ENCODE peak calls at places on chromosomes 13 and 19, in seven cellular contexts. One of them, this sample, is unnamed.

GRCh38 chr13:83853771-83854170 is 28.5 kb downstream of the SLITRK1 start:
- DNase-seq in stimulated activated CD4-positive, alpha-beta T cell treated with anti-CD3 and anti-CD28 coated beads, Interleukin-1b, Interleukin-23, amount 100 ng/mL, for 1 hour: no peak
- DNase-seq in activated gamma-delta T cell treated with Interleukin-2 at 50 U/mL for 16 hours: no peak
- DNase-seq in HS-27A: no peak
- DNase-seq in ELF-1: no peak
- DNase-seq in activated naive CD8-positive, alpha-beta T cell treated with anti-CD3 and anti-CD28 coated beads for 36 hours: no peak
- DNase-seq in CD8-positive, alpha-beta T cell: no peak
- DNase-seq in this sample: no peak

GRCh38 chr19:10069046-10069445 is 17.1 kb upstream of the SHFL start:
- DNase-seq in stimulated activated CD4-positive, alpha-beta T cell treated with anti-CD3 and anti-CD28 coated beads, Interleukin-1b, Interleukin-23, amount 100 ng/mL, for 1 hour: no peak
- DNase-seq in activated gamma-delta T cell treated with Interleukin-2 at 50 U/mL for 16 hours: no peak
- DNase-seq in HS-27A: no peak
- DNase-seq in ELF-1: no peak
- DNase-seq in activated naive CD8-positive, alpha-beta T cell treated with anti-CD3 and anti-CD28 coated beads for 36 hours: no peak
- DNase-seq in CD8-positive, alpha-beta T cell: no peak
- DNase-seq in this sample: no peak

GRCh38 chr19:51159656-51160055 is 17.6 kb downstream of the SIGLEC7 start:
- DNase-seq in stimulated activated CD4-positive, alpha-beta T cell treated with anti-CD3 and anti-CD28 coated beads, Interleukin-1b, Interleukin-23, amount 100 ng/mL, for 1 hour: no peak
- DNase-seq in activated gamma-delta T cell treated with Interleukin-2 at 50 U/mL for 16 hours: no peak
- DNase-seq in HS-27A: no peak
- DNase-seq in ELF-1: no peak
- DNase-seq in activated naive CD8-positive, alpha-beta T cell treated with anti-CD3 and anti-CD28 coated beads for 36 hours: no peak
- DNase-seq in CD8-positive, alpha-beta T cell: no peak
- DNase-seq in this sample: no peak

GRCh38 chr19:17081672-17082630 is 6.4 kb downstream of the MYO9B start:
- DNase-seq in stimulated activated CD4-positive, alpha-beta T cell treated with anti-CD3 and anti-CD28 coated beads, Interleukin-1b, Interleukin-23, amount 100 ng/mL, for 1 hour: no peak
- DNase-seq in activated gamma-delta T cell treated with Interleukin-2 at 50 U/mL for 16 hours: no peak
- DNase-seq in HS-27A: no peak
- DNase-seq in ELF-1: no peak
- DNase-seq in activated naive CD8-positive, alpha-beta T cell treated with anti-CD3 and anti-CD28 coated beads for 36 hours: no peak
- DNase-seq in CD8-positive, alpha-beta T cell: no peak
- DNase-seq in this sample: no peak

GRCh38 chr13:73578251-73578875 is 519.6 kb downstream of the KLF5 start:
- DNase-seq in stimulated activated CD4-positive, alpha-beta T cell treated with anti-CD3 and anti-CD28 coated beads, Interleukin-1b, Interleukin-23, amount 100 ng/mL, for 1 hour: no peak
- DNase-seq in activated gamma-delta T cell treated with Interleukin-2 at 50 U/mL for 16 hours: no peak
- DNase-seq in HS-27A: no peak
- DNase-seq in ELF-1: no peak
- DNase-seq in activated naive CD8-positive, alpha-beta T cell treated with anti-CD3 and anti-CD28 coated beads for 36 hours: no peak
- DNase-seq in CD8-positive, alpha-beta T cell: no peak
- DNase-seq in this sample: no peak

GRCh38 chr19:7349961-7350711 is 1.4 kb downstream of the ARHGEF18 start:
- DNase-seq in stimulated activated CD4-positive, alpha-beta T cell treated with anti-CD3 and anti-CD28 coated beads, Interleukin-1b, Interleukin-23, amount 100 ng/mL, for 1 hour: no peak
- DNase-seq in activated gamma-delta T cell treated with Interleukin-2 at 50 U/mL for 16 hours: peak
- DNase-seq in HS-27A: no peak
- DNase-seq in ELF-1: no peak
- DNase-seq in activated naive CD8-positive, alpha-beta T cell treated with anti-CD3 and anti-CD28 coated beads for 36 hours: peak
- DNase-seq in CD8-positive, alpha-beta T cell: peak
- DNase-seq in this sample: no peak

GRCh38 chr19:12665281-12665573 is 1.3 kb downstream of the MAN2B1 start:
- DNase-seq in stimulated activated CD4-positive, alpha-beta T cell treated with anti-CD3 and anti-CD28 coated beads, Interleukin-1b, Interleukin-23, amount 100 ng/mL, for 1 hour: no peak
- DNase-seq in activated gamma-delta T cell treated with Interleukin-2 at 50 U/mL for 16 hours: peak
- DNase-seq in HS-27A: no peak
- DNase-seq in ELF-1: no peak
- DNase-seq in activated naive CD8-positive, alpha-beta T cell treated with anti-CD3 and anti-CD28 coated beads for 36 hours: peak
- DNase-seq in CD8-positive, alpha-beta T cell: peak
- DNase-seq in this sample: peak

GRCh38 chr19:7067716-7068115 is 1.8 kb upstream of the ZNF557 start:
- DNase-seq in stimulated activated CD4-positive, alpha-beta T cell treated with anti-CD3 and anti-CD28 coated beads, Interleukin-1b, Interleukin-23, amount 100 ng/mL, for 1 hour: no peak
- DNase-seq in activated gamma-delta T cell treated with Interleukin-2 at 50 U/mL for 16 hours: no peak
- DNase-seq in HS-27A: peak
- DNase-seq in ELF-1: no peak
- DNase-seq in activated naive CD8-positive, alpha-beta T cell treated with anti-CD3 and anti-CD28 coated beads for 36 hours: no peak
- DNase-seq in CD8-positive, alpha-beta T cell: no peak
- DNase-seq in this sample: no peak

GRCh38 chr19:5358173-5358800 is 17.7 kb upstream of the PTPRS start:
- DNase-seq in stimulated activated CD4-positive, alpha-beta T cell treated with anti-CD3 and anti-CD28 coated beads, Interleukin-1b, Interleukin-23, amount 100 ng/mL, for 1 hour: no peak
- DNase-seq in activated gamma-delta T cell treated with Interleukin-2 at 50 U/mL for 16 hours: no peak
- DNase-seq in HS-27A: no peak
- DNase-seq in ELF-1: peak
- DNase-seq in activated naive CD8-positive, alpha-beta T cell treated with anti-CD3 and anti-CD28 coated beads for 36 hours: no peak
- DNase-seq in CD8-positive, alpha-beta T cell: no peak
- DNase-seq in this sample: no peak

GRCh38 chr19:406999-407491 is 1.9 kb downstream of the C2CD4C start:
- DNase-seq in stimulated activated CD4-positive, alpha-beta T cell treated with anti-CD3 and anti-CD28 coated beads, Interleukin-1b, Interleukin-23, amount 100 ng/mL, for 1 hour: no peak
- DNase-seq in activated gamma-delta T cell treated with Interleukin-2 at 50 U/mL for 16 hours: no peak
- DNase-seq in HS-27A: no peak
- DNase-seq in ELF-1: no peak
- DNase-seq in activated naive CD8-positive, alpha-beta T cell treated with anti-CD3 and anti-CD28 coated beads for 36 hours: no peak
- DNase-seq in CD8-positive, alpha-beta T cell: no peak
- DNase-seq in this sample: no peak

GRCh38 chr13:110685305-110685704 is 20.6 kb downstream of the CARS2 start:
- DNase-seq in stimulated activated CD4-positive, alpha-beta T cell treated with anti-CD3 and anti-CD28 coated beads, Interleukin-1b, Interleukin-23, amount 100 ng/mL, for 1 hour: no peak
- DNase-seq in activated gamma-delta T cell treated with Interleukin-2 at 50 U/mL for 16 hours: no peak
- DNase-seq in HS-27A: no peak
- DNase-seq in ELF-1: no peak
- DNase-seq in activated naive CD8-positive, alpha-beta T cell treated with anti-CD3 and anti-CD28 coated beads for 36 hours: no peak
- DNase-seq in CD8-positive, alpha-beta T cell: no peak
- DNase-seq in this sample: peak

GRCh38 chr19:17779281-17779930 is 15.5 kb upstream of the B3GNT3 start:
- DNase-seq in stimulated activated CD4-positive, alpha-beta T cell treated with anti-CD3 and anti-CD28 coated beads, Interleukin-1b, Interleukin-23, amount 100 ng/mL, for 1 hour: no peak
- DNase-seq in activated gamma-delta T cell treated with Interleukin-2 at 50 U/mL for 16 hours: no peak
- DNase-seq in HS-27A: no peak
- DNase-seq in ELF-1: peak
- DNase-seq in activated naive CD8-positive, alpha-beta T cell treated with anti-CD3 and anti-CD28 coated beads for 36 hours: no peak
- DNase-seq in CD8-positive, alpha-beta T cell: no peak
- DNase-seq in this sample: no peak

GRCh38 chr13:75749407-75749806 is 113.3 kb downstream of the LMO7 start:
- DNase-seq in stimulated activated CD4-positive, alpha-beta T cell treated with anti-CD3 and anti-CD28 coated beads, Interleukin-1b, Interleukin-23, amount 100 ng/mL, for 1 hour: no peak
- DNase-seq in activated gamma-delta T cell treated with Interleukin-2 at 50 U/mL for 16 hours: no peak
- DNase-seq in HS-27A: no peak
- DNase-seq in ELF-1: no peak
- DNase-seq in activated naive CD8-positive, alpha-beta T cell treated with anti-CD3 and anti-CD28 coated beads for 36 hours: no peak
- DNase-seq in CD8-positive, alpha-beta T cell: no peak
- DNase-seq in this sample: peak